ENCODE peak calls at places on chromosomes 11 and 22, in eight cellular contexts. P is upper lobe of right lung, H is neural progenitor cell, I is uterus, A is adipocyte, T is A673, W is thyroid gland, O is left lung. E is an unnamed sample. For H3K9me3 and H3K4me1, the result is how much of the 10 kb centered on the place peaks cover.

GRCh38 chr11:107609384-107610218 is 18.7 kb downstream of the ELMOD1 start:
- DNase-seq in T (no peak), H (peak), W (no peak), A (no peak), P (no peak), I (no peak), O (no peak), E (no peak)

GRCh38 chr11:128868851-128869671 is 2.0 kb upstream of the KCNJ1 start:
- DNase-seq in A (no peak), W (no peak), I (no peak), T (no peak), O (no peak), P (no peak), H (no peak), E (no peak)

GRCh38 chr22:23581252-23581634 is 1.2 kb upstream of the IGLL1 start:
- DNase-seq in W (no peak), I (no peak), H (no peak), P (no peak), A (no peak), T (no peak), O (peak), E (no peak)

GRCh38 chr22:50046481-50047245 is 11.4 kb downstream of the TTLL8 start:
- DNase-seq in H (no peak), O (peak), W (no peak), A (no peak), P (no peak), T (no peak), I (no peak), E (no peak)

GRCh38 chr11:47348859-47349258 is 3.6 kb downstream of the MYBPC3 start:
- DNase-seq in A (peak), T (peak), W (no peak), O (no peak), I (no peak), P (no peak), H (peak), E (no peak)

GRCh38 chr11:69089258-69089657 is 40.5 kb downstream of the TPCN2 start:
- DNase-seq in I (peak), W (no peak), O (peak), T (no peak), H (no peak), A (peak), P (no peak), E (no peak)

GRCh38 chr11:6400431-6401345 is 10.4 kb downstream of the SMPD1 start:
- DNase-seq in P (no peak), W (no peak), O (no peak), I (no peak), H (no peak), A (no peak), T (no peak), E (no peak)

GRCh38 chr11:975824-976223 is 50.2 kb downstream of the AP2A2 start:
- DNase-seq in W (no peak), H (peak), P (no peak), A (no peak), O (no peak), T (peak), I (no peak), E (no peak)

GRCh38 chr11:128627666-128628342 is 40.4 kb upstream of the ETS1 start:
- DNase-seq in P (no peak), T (no peak), A (no peak), H (no peak), I (no peak), O (no peak), W (no peak), E (no peak)

GRCh38 chr22:28408702-28409101 is 270.9 kb downstream of the TTC28 start:
- DNase-seq in T (no peak), W (no peak), I (no peak), A (peak), H (no peak), O (no peak), P (no peak), E (no peak)

GRCh38 chr11:69280451-69280850 is 13.5 kb upstream of the MYEOV start:
- DNase-seq in A (no peak), T (peak), O (no peak), W (no peak), I (no peak), H (no peak), P (no peak), E (no peak)

GRCh38 chr11:21814169-21814568 is 378.7 kb upstream of the ANO5 start:
- DNase-seq in P (no peak), O (no peak), H (no peak), I (no peak), A (no peak), T (peak), W (no peak), E (no peak)

GRCh38 chr11:113014731-113015455 is 53.7 kb downstream of the NCAM1 start:
- DNase-seq in W (peak), H (no peak), P (no peak), T (no peak), O (peak), A (no peak), I (peak), E (no peak)

GRCh38 chr22:44454113-44454769 is 43.8 kb downstream of the RTL6 start:
- DNase-seq in W (no peak), O (no peak), P (peak), T (no peak), H (no peak), A (no peak), I (no peak), E (no peak)

GRCh38 chr11:45856044-45856468 is 8.8 kb downstream of the CRY2 start:
- DNase-seq in P (no peak), A (no peak), O (no peak), I (no peak), W (no peak), T (no peak), H (no peak), E (peak)

GRCh38 chr11:43825217-43825816 is 55.3 kb upstream of the ALKBH3 start:
- DNase-seq in H (peak), A (peak), I (no peak), T (peak), O (no peak), W (peak), P (no peak), E (no peak)

GRCh38 chr11:117519590-117519989 is 191.9 kb downstream of the CEP164 start:
- DNase-seq in O (no peak), T (no peak), H (no peak), P (no peak), I (no peak), A (no peak), W (peak), E (no peak)

GRCh38 chr22:17898375-17898774 is 124.1 kb upstream of the BID start:
- DNase-seq in P (no peak), I (no peak), H (no peak), A (no peak), W (no peak), T (no peak), O (no peak), E (no peak)

GRCh38 chr11:17930544-17931144 is 82.2 kb downstream of the SERGEF start:
- DNase-seq in I (no peak), P (no peak), A (no peak), W (no peak), O (no peak), T (peak), H (no peak), E (no peak)

GRCh38 chr11:17604201-17604912 is 57.3 kb downstream of the OTOG start:
- DNase-seq in H (no peak), W (no peak), P (peak), A (no peak), T (no peak), I (no peak), O (peak), E (no peak)

GRCh38 chr11:116224154-116224888 is 548.5 kb downstream of the BUD13 start:
- DNase-seq in T (peak), H (peak), I (peak), A (peak), P (no peak), O (no peak), W (peak), E (no peak)

GRCh38 chr11:115244758-115245157 is 259.5 kb downstream of the CADM1 start:
- DNase-seq in H (no peak), W (no peak), P (no peak), I (no peak), A (no peak), T (no peak), O (no peak), E (no peak)

GRCh38 chr11:61164610-61165424 is 3.6 kb upstream of the VPS37C start:
- DNase-seq in O (no peak), P (no peak), A (no peak), I (no peak), W (no peak), T (no peak), H (no peak), E (no peak)

GRCh38 chr11:66289548-66290331 is 797 bp upstream of the YIF1A start:
- DNase-seq in I (no peak), T (peak), P (peak), A (peak), W (peak), O (peak), H (peak), E (peak)

GRCh38 chr22:26552466-26552865 is 37.5 kb downstream of the TPST2 start:
- DNase-seq in T (no peak), I (no peak), W (no peak), O (no peak), H (no peak), A (no peak), P (no peak), E (no peak)

GRCh38 chr11:61021661-61022212 is 50.3 kb downstream of the CD6 start:
- DNase-seq in T (no peak), O (no peak), P (peak), I (no peak), W (peak), H (peak), A (no peak), E (no peak)

GRCh38 chr11:34790620-34791019 is 125.6 kb downstream of the APIP start:
- DNase-seq in H (no peak), A (no peak), I (no peak), O (no peak), P (no peak), W (no peak), T (peak), E (no peak)

GRCh38 chr11:48103621-48104561 is 112.7 kb upstream of the OR4B1 start:
- DNase-seq in H (no peak), A (peak), W (no peak), O (no peak), T (no peak), I (no peak), P (no peak), E (no peak)

GRCh38 chr11:19076744-19077589 is 16.4 kb upstream of the MRGPRX2 start:
- DNase-seq in A (peak), I (peak), W (peak), T (peak), P (peak), O (peak), H (peak), E (no peak)

GRCh38 chr22:44577391-44578114 is 79.5 kb upstream of the RTL6 start:
- DNase-seq in H (no peak), P (peak), T (no peak), W (no peak), I (no peak), O (peak), A (no peak), E (peak)

GRCh38 chr11:55571828-55572227 is at the start of gene OR4C16:
- DNase-seq in W (no peak), P (no peak), I (no peak), T (no peak), O (no peak), H (no peak), A (no peak), E (no peak)

DNA sequence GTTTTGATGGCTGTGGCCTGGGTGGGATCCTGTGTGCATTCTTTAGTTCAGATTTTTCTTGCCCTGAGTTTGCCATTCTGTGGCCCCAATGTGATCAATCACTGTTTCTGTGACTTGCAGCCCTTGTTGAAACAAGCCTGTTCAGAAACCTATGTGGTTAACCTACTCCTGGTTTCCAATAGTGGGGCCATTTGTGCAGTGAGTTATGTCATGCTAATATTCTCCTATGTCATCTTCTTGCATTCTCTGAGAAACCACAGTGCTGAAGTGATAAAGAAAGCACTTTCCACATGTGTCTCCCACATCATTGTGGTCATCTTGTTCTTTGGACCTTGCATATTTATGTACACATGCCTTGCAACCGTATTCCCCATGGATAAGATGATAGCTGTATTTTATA is 620 bp downstream of the OR4C16 start:
- DNase-seq in O (no peak), A (no peak), W (no peak), H (no peak), I (no peak), P (no peak), T (no peak), E (no peak)
- H3K9me3 ChIP-seq in O (under half), A (under half), W (under half), H (under half), I (under half), P (under half), T (under half), E (under half)

GRCh38 chr22:35489225-35489624 is 51.4 kb upstream of the RASD2 start:
- DNase-seq in P (no peak), W (no peak), H (no peak), O (no peak), T (no peak), A (no peak), I (no peak), E (no peak)
- H3K4me1 ChIP-seq in P (under half), W (under half), H (under half), O (under half), T (under half), A (under half), I (under half), E (under half)

GRCh38 chr22:39995346-39996252 is 845 bp downstream of the FAM83F start:
- DNase-seq in T (no peak), P (no peak), O (no peak), W (peak), H (no peak), I (no peak), A (no peak), E (no peak)

GRCh38 chr22:39996732-39997131 is 2.0 kb downstream of the FAM83F start:
- DNase-seq in P (no peak), H (no peak), O (no peak), A (no peak), T (no peak), I (no peak), W (no peak), E (no peak)

GRCh38 chr22:39994046-39994565 is 648 bp upstream of the FAM83F start:
- DNase-seq in H (no peak), O (no peak), P (no peak), W (no peak), A (no peak), I (no peak), T (no peak), E (no peak)

GRCh38 chr22:39992088-39992826 is 2.5 kb upstream of the FAM83F start:
- DNase-seq in H (no peak), P (no peak), I (no peak), W (no peak), O (no peak), A (no peak), T (no peak), E (no peak)

GRCh38 chr22:39994566-39995345 is at the start of gene FAM83F:
- DNase-seq in I (no peak), W (peak), P (no peak), A (no peak), H (peak), T (no peak), O (peak), E (no peak)
- H3K4me3 ChIP-seq in I (no peak), W (peak), P (peak), A (no peak), H (peak), T (no peak), O (peak), E (peak)

DNA sequence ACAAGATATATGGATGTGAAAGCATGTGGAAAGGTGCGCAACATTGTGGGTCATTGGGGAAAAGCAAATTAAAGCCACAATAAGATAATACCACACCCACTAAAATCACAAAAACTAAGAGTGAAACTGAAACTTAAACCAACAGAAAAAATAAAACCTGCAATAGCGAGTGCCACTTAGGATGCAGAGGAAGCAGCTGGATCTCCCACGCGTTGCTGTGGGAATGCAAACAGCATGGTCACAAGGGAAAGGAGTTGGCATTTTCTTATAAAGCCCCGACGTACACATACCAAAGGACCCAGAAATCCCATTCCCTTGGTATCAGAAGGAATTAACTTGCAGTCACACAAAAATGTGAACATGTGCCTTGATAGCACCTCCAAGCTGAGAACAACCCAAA is 712.0 kb downstream of the TBC1D22A start:
- DNase-seq in A (no peak), I (no peak), T (no peak), O (no peak), H (no peak), P (no peak), W (peak), E (no peak)
- H3K9me3 ChIP-seq in A (under half), I (under half), T (under half), O (under half), H (under half), P (under half), W (under half), E (under half)

GRCh38 chr11:64894070-64894811 is 15.8 kb upstream of the EHD1 start:
- DNase-seq in I (peak), O (peak), H (peak), W (peak), P (peak), A (peak), T (peak), E (peak)

GRCh38 chr11:64893194-64894069 is 15.0 kb upstream of the EHD1 start:
- DNase-seq in T (no peak), W (no peak), A (no peak), H (no peak), O (no peak), P (no peak), I (no peak), E (no peak)

GRCh38 chr11:64891880-64892279 is 13.5 kb upstream of the EHD1 start:
- DNase-seq in T (no peak), I (no peak), P (no peak), H (no peak), W (no peak), A (no peak), O (no peak), E (no peak)

GRCh38 chr11:64892411-64892831 is 14.0 kb upstream of the EHD1 start:
- DNase-seq in W (no peak), A (no peak), O (no peak), I (no peak), H (no peak), T (no peak), P (no peak), E (no peak)

GRCh38 chr11:64892838-64893193 is 14.4 kb upstream of the EHD1 start:
- DNase-seq in H (no peak), A (no peak), W (no peak), P (no peak), O (no peak), T (no peak), I (no peak), E (no peak)
- H3K4me1 ChIP-seq in H (under half), A (under half), W (under half), P (under half), O (under half), T (under half), I (under half), E (under half)

GRCh38 chr11:11977206-11977938 is 31.1 kb downstream of the DKK3 start:
- DNase-seq in T (peak), H (no peak), A (peak), I (peak), P (peak), O (no peak), W (peak), E (peak)
- H3K4me3 ChIP-seq in T (no peak), H (no peak), A (peak), I (no peak), P (no peak), O (no peak), W (no peak), E (peak)

GRCh38 chr22:11628651-11629511 is 3899.1 kb upstream of the OR11H1 start:
- DNase-seq in I (no peak), W (no peak), A (no peak), H (no peak), P (peak), O (peak), T (no peak), E (no peak)

GRCh38 chr22:11627436-11627797 is 3900.6 kb upstream of the OR11H1 start:
- DNase-seq in A (no peak), P (peak), H (no peak), W (no peak), I (no peak), O (no peak), T (no peak), E (no peak)

GRCh38 chr22:11627798-11628650 is 3900.0 kb upstream of the OR11H1 start:
- DNase-seq in P (peak), A (no peak), H (no peak), T (no peak), I (no peak), O (peak), W (no peak), E (no peak)

GRCh38 chr22:11629661-11630385 is 3898.2 kb upstream of the OR11H1 start:
- DNase-seq in T (no peak), I (no peak), W (no peak), O (peak), H (no peak), P (peak), A (no peak), E (no peak)

GRCh38 chr22:11626422-11626773 is 3901.6 kb upstream of the OR11H1 start:
- DNase-seq in O (peak), P (peak), W (no peak), A (no peak), H (no peak), I (no peak), T (no peak), E (no peak)
- H3K9me3 ChIP-seq in O (under half), P (under half), W (under half), A (under half), H (half or more), I (under half), T (half or more), E (under half)

DNA sequence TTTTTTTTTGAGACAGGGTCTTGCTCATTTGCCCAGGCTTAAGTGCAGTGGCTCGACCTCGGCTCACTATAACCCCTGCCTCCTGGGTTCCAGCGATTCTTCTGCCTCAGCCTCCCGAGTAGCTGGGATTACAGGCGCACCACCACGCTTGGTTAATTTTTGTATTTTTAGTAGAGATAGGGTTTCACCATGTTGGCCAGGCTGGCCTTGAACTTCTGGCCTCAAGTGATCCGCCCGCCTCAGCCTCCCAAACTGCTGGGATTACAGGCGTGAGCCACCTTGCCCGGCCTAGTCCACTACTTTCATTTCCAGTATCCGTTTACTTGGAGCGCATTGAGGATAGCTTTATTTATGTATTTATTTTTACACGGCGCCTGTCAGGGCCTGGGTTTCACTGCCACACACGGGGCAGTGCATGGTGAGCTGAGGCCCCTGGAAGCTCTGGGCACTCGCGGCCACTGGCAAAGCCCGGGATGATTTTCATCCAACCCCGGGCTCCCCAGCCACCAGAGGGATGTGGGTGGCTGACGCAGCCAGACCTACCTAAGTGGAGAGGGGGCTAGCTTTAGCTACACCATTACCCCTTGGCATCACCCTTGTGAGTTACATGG is 6.1 kb upstream of the MCAM start:
- DNase-seq in P (no peak), W (no peak), T (no peak), A (no peak), H (no peak), O (no peak), I (peak), E (peak)
- H3K4me1 ChIP-seq in P (under half), W (under half), T (under half), A (under half), H (under half), O (under half), I (under half), E (under half)